ENCODE peak calls at places on chromosomes 4 and X, in five cellular contexts. W is activated naive CD8-positive, alpha-beta T cell treated with anti-CD3 and anti-CD28 coated beads, Interleukin-2, amount 50 U/mL, for 24 hours; J is CD8-positive, alpha-beta T cell; Y is NCI-H1092; M is ELF-1. C is an unnamed sample.

GRCh38 chr4:31193516-31193915 is 473.3 kb downstream of the PCDH7 start:
- DNase-seq in Y (peak), M (no peak), J (no peak), W (no peak), C (no peak)

GRCh38 chrX:73913580-73913979 is 350.6 kb downstream of the CHIC1 start:
- DNase-seq in J (no peak), W (no peak), Y (no peak), M (no peak), C (no peak)

GRCh38 chrX:108223606-108224005 is 132.0 kb downstream of the ATG4A start:
- DNase-seq in M (no peak), W (no peak), Y (no peak), J (no peak), C (no peak)

GRCh38 chrX:130916636-130917422 is 13.8 kb upstream of the ENOX2 start:
- DNase-seq in Y (peak), M (peak), W (peak), J (peak), C (peak)

GRCh38 chr4:171588764-171589163 is 224.4 kb upstream of the GALNTL6 start:
- DNase-seq in M (no peak), W (no peak), J (no peak), Y (no peak), C (no peak)

GRCh38 chrX:132802033-132802432 is 156.4 kb downstream of the HS6ST2 start:
- DNase-seq in M (no peak), W (no peak), Y (no peak), J (no peak), C (no peak)

GRCh38 chr4:94459462-94460161 is 7.9 kb downstream of the PDLIM5 start:
- DNase-seq in W (no peak), M (no peak), J (no peak), Y (no peak), C (no peak)

GRCh38 chr4:53479731-53480525 is 102.5 kb downstream of the FIP1L1 start:
- DNase-seq in Y (no peak), M (no peak), J (no peak), W (no peak), C (no peak)

GRCh38 chr4:121777625-121778024 is 12.7 kb upstream of the SMIM43 start:
- DNase-seq in Y (no peak), W (no peak), M (no peak), J (no peak), C (no peak)

GRCh38 chr4:84499065-84499982 is at the start of gene NKX6-1:
- DNase-seq in W (no peak), Y (peak), J (no peak), M (peak), C (no peak)

GRCh38 chrX:24987731-24988130 is 28.0 kb downstream of the ARX start:
- DNase-seq in J (no peak), M (no peak), Y (no peak), W (no peak), C (no peak)

GRCh38 chr4:7415927-7416686 is 18.6 kb downstream of the PSAPL1 start:
- DNase-seq in J (no peak), Y (no peak), W (no peak), M (no peak), C (no peak)